ENCODE peak calls at places on chromosomes 5 and 9, in nine cellular contexts. I is 8988T; M is head of caudate nucleus; A is stimulated activated CD8-positive, alpha-beta memory T cell treated with anti-CD3 and anti-CD28 coated beads, Interleukin-12 subunit alpha, Interleukin-12 subunit beta, amount 100 ng/mL, for 1 hour; C is cerebellar cortex; G is HepG2; P is AG04450; N is astrocyte of the spinal cord; V is spleen. J is an unnamed sample.

GRCh38 chr5:96067902-96068614 is 106.4 kb upstream of the ELL2 start:
- DNase-seq in I (no peak), M (no peak), A (no peak), C (no peak), G (no peak), P (peak; percentile 68), N (peak; percentile 82), V (no peak), J (peak; percentile 72)

GRCh38 chr5:159098285-159099048 is 1.2 kb downstream of the EBF1 start:
- DNase-seq in I (no peak), M (no peak), A (no peak), C (peak; percentile 46), G (no peak), P (no peak), N (no peak), V (no peak), J (no peak)

GRCh38 chr9:97411789-97412627 is at the start of gene TDRD7:
- DNase-seq in I (peak; percentile 85), M (peak; percentile 92), A (peak; percentile 86), C (peak; percentile 59), G (peak; percentile 65), P (peak; percentile 42), N (peak; percentile 67), V (peak; percentile 98), J (peak; percentile 96)

GRCh38 chr9:114283551-114284111 is 39.3 kb upstream of the ORM1 start:
- DNase-seq in I (no peak), M (no peak), A (no peak), C (no peak), G (no peak), P (no peak), N (no peak), V (peak; percentile 51), J (no peak)

GRCh38 chr9:131627846-131628820 is 82.8 kb downstream of the PRRT1B start:
- DNase-seq in I (no peak), M (no peak), A (peak; percentile 18), C (no peak), G (no peak), P (no peak), N (peak; percentile 82), V (peak; percentile 88), J (no peak)

GRCh38 chr5:165457854-165458481 is 1952.5 kb downstream of the MAT2B start:
- DNase-seq in I (no peak), M (no peak), A (no peak), C (peak; percentile 23), G (no peak), P (peak; percentile 13), N (peak; percentile 52), V (no peak), J (peak; percentile 57)

GRCh38 chr9:134384811-134385479 is 58.7 kb downstream of the RXRA start:
- DNase-seq in I (no peak), M (peak; percentile 84), A (no peak), C (peak; percentile 67), G (no peak), P (no peak), N (no peak), V (no peak), J (no peak)

GRCh38 chr9:19223724-19224123 is 6.8 kb upstream of the DENND4C start:
- DNase-seq in I (no peak), M (no peak), A (no peak), C (no peak), G (no peak), P (no peak), N (no peak), V (no peak), J (peak; percentile 54)

GRCh38 chr9:90890146-90890545 is 88.5 kb downstream of the SYK start:
- DNase-seq in I (peak; percentile 42), M (no peak), A (no peak), C (no peak), G (peak; percentile 10), P (no peak), N (no peak), V (no peak), J (no peak)

GRCh38 chr5:151742870-151743294 is 15.5 kb downstream of the ATOX1 start:
- DNase-seq in I (no peak), M (peak; percentile 59), A (no peak), C (peak; percentile 84), G (peak; percentile 41), P (peak; percentile 41), N (peak; percentile 75), V (no peak), J (peak; percentile 80)

GRCh38 chr9:4674783-4675182 is 4.6 kb upstream of the CDC37L1 start:
- DNase-seq in I (no peak), M (no peak), A (no peak), C (no peak), G (peak; percentile 34), P (peak; percentile 85), N (peak; percentile 86), V (no peak), J (peak; percentile 65)

GRCh38 chr5:169856571-169856970 is 123.7 kb downstream of the INSYN2B start:
- DNase-seq in I (no peak), M (no peak), A (no peak), C (no peak), G (no peak), P (peak; percentile 63), N (peak; percentile 89), V (no peak), J (peak; percentile 29)

GRCh38 chr5:16178745-16179372 is 732 bp downstream of the MARCHF11 start:
- DNase-seq in I (no peak), M (peak; percentile 72), A (no peak), C (peak; percentile 25), G (peak; percentile 4), P (no peak), N (peak; percentile 72), V (peak; percentile 71), J (peak; percentile 93)

GRCh38 chr9:126861707-126862460 is 1.4 kb downstream of the ZBTB34 start:
- DNase-seq in I (no peak), M (no peak), A (no peak), C (no peak), G (no peak), P (no peak), N (no peak), V (peak; percentile 72), J (peak; percentile 62)

GRCh38 chr5:140821375-140822280 is at the start of gene PCDHA5:
- DNase-seq in I (peak; percentile 46), M (peak; percentile 73), A (no peak), C (peak; percentile 47), G (peak; percentile 12), P (no peak), N (no peak), V (no peak), J (no peak)

GRCh38 chr9:34665109-34665380 is 2.6 kb upstream of the CCL27 start:
- DNase-seq in I (no peak), M (no peak), A (no peak), C (no peak), G (no peak), P (no peak), N (no peak), V (peak; percentile 94), J (no peak)

GRCh38 chr9:35000535-35001284 is 11.2 kb downstream of the DNAJB5 start:
- DNase-seq in I (no peak), M (no peak), A (no peak), C (no peak), G (no peak), P (no peak), N (no peak), V (no peak), J (no peak)

GRCh38 chr9:133106511-133107244 is 14.4 kb downstream of the RALGDS start:
- DNase-seq in I (no peak), M (peak; percentile 29), A (no peak), C (no peak), G (no peak), P (no peak), N (no peak), V (peak; percentile 70), J (no peak)

GRCh38 chr5:8828596-8829321 is 717.1 kb downstream of the SEMA5A start:
- DNase-seq in I (no peak), M (no peak), A (no peak), C (no peak), G (no peak), P (no peak), N (peak; percentile 38), V (no peak), J (no peak)

GRCh38 chr9:91177661-91178280 is 183.9 kb downstream of the AUH start:
- DNase-seq in I (no peak), M (no peak), A (no peak), C (peak; percentile 50), G (no peak), P (no peak), N (peak; percentile 76), V (peak; percentile 85), J (no peak)

GRCh38 chr5:78508231-78508765 is 140.3 kb downstream of the LHFPL2 start:
- DNase-seq in I (no peak), M (no peak), A (no peak), C (no peak), G (peak; percentile 60), P (peak; percentile 38), N (no peak), V (no peak), J (peak; percentile 49)

GRCh38 chr9:109499631-109500120 is 1.6 kb upstream of the PTPN3 start:
- DNase-seq in I (peak; percentile 85), M (no peak), A (no peak), C (no peak), G (peak; percentile 45), P (no peak), N (no peak), V (no peak), J (peak; percentile 84)

GRCh38 chr9:13444272-13444608 is 164.7 kb upstream of the MPDZ start:
- DNase-seq in I (no peak), M (no peak), A (no peak), C (peak; percentile 14), G (no peak), P (no peak), N (no peak), V (no peak), J (no peak)

GRCh38 chr9:127089639-127090081 is 32.8 kb downstream of the ANGPTL2 start:
- DNase-seq in I (no peak), M (no peak), A (no peak), C (no peak), G (no peak), P (no peak), N (no peak), V (no peak), J (no peak)

GRCh38 chr9:23830949-23831730 is 5.1 kb upstream of the ELAVL2 start:
- DNase-seq in I (no peak), M (no peak), A (no peak), C (no peak), G (no peak), P (no peak), N (no peak), V (no peak), J (no peak)

GRCh38 chr5:132483661-132484385 is 6.8 kb downstream of the IRF1 start:
- DNase-seq in I (no peak), M (no peak), A (no peak), C (no peak), G (no peak), P (no peak), N (no peak), V (peak; percentile 74), J (no peak)

GRCh38 chr5:1885777-1886633 is 3.3 kb upstream of the IRX4 start:
- DNase-seq in I (peak; percentile 45), M (no peak), A (no peak), C (no peak), G (no peak), P (no peak), N (no peak), V (peak; percentile 51), J (no peak)

GRCh38 chr5:32233696-32234447 is 59.8 kb upstream of the GOLPH3 start:
- DNase-seq in I (no peak), M (no peak), A (no peak), C (peak; percentile 52), G (peak; percentile 100), P (no peak), N (peak; percentile 88), V (no peak), J (peak; percentile 49)

GRCh38 chr5:83471405-83472212 is at the start of gene VCAN:
- DNase-seq in I (no peak), M (peak; percentile 46), A (no peak), C (peak; percentile 48), G (no peak), P (peak; percentile 64), N (peak; percentile 91), V (peak; percentile 69), J (peak; percentile 84)

GRCh38 chr5:30874234-30875034 is 319.1 kb upstream of the CDH6 start:
- DNase-seq in I (no peak), M (no peak), A (no peak), C (no peak), G (no peak), P (no peak), N (no peak), V (no peak), J (no peak)

GRCh38 chr5:35247645-35248034 is 17.4 kb upstream of the PRLR start:
- DNase-seq in I (no peak), M (no peak), A (no peak), C (no peak), G (no peak), P (no peak), N (peak; percentile 50), V (no peak), J (no peak)

J was measured in hepatocyte.